ENCODE peak calls at places on chromosomes 16 and 17, in ten cellular contexts. One of them, this sample, is unnamed.
A peak's percentile ranks its signal among the peaks of the same experiment; 100 is the strongest.

GRCh38 chr16:4624827-4625616 is 396 bp downstream of the MGRN1 start:
- DNase-seq in psoas muscle: peak; percentile 70
- DNase-seq in right lobe of liver: peak; percentile 83
- DNase-seq in stomach: peak; percentile 72
- DNase-seq in lung: peak; percentile 78
- DNase-seq in colonic mucosa: peak; percentile 71
- DNase-seq in effector memory CD4-positive, alpha-beta T cell: peak; percentile 63
- DNase-seq in hepatocyte: peak; percentile 82
- DNase-seq in endothelial cell of umbilical vein: peak; percentile 74
- DNase-seq in fibroblast of lung: peak; percentile 67
- DNase-seq in this sample: peak; percentile 90

GRCh38 chr17:37083461-37083860 is 134.7 kb downstream of the AATF start:
- DNase-seq in psoas muscle: no peak
- DNase-seq in right lobe of liver: no peak
- DNase-seq in stomach: no peak
- DNase-seq in lung: no peak
- DNase-seq in colonic mucosa: no peak
- DNase-seq in effector memory CD4-positive, alpha-beta T cell: no peak
- DNase-seq in hepatocyte: no peak
- DNase-seq in endothelial cell of umbilical vein: no peak
- DNase-seq in fibroblast of lung: no peak
- DNase-seq in this sample: no peak

GRCh38 chr17:49076575-49077384 is 55.8 kb upstream of the B4GALNT2 start:
- DNase-seq in psoas muscle: no peak
- DNase-seq in right lobe of liver: no peak
- DNase-seq in stomach: no peak
- DNase-seq in lung: no peak
- DNase-seq in colonic mucosa: no peak
- DNase-seq in effector memory CD4-positive, alpha-beta T cell: no peak
- DNase-seq in hepatocyte: no peak
- DNase-seq in endothelial cell of umbilical vein: peak; percentile 88
- DNase-seq in fibroblast of lung: peak; percentile 91
- DNase-seq in this sample: no peak

GRCh38 chr17:15263680-15264079 is 1.4 kb downstream of the PMP22 start:
- DNase-seq in psoas muscle: no peak
- DNase-seq in right lobe of liver: no peak
- DNase-seq in stomach: no peak
- DNase-seq in lung: no peak
- DNase-seq in colonic mucosa: no peak
- DNase-seq in effector memory CD4-positive, alpha-beta T cell: no peak
- DNase-seq in hepatocyte: no peak
- DNase-seq in endothelial cell of umbilical vein: no peak
- DNase-seq in fibroblast of lung: no peak
- DNase-seq in this sample: no peak

GRCh38 chr17:78494961-78495330 is 82.2 kb downstream of the DNAH17 start:
- DNase-seq in psoas muscle: no peak
- DNase-seq in right lobe of liver: no peak
- DNase-seq in stomach: no peak
- DNase-seq in lung: no peak
- DNase-seq in colonic mucosa: no peak
- DNase-seq in effector memory CD4-positive, alpha-beta T cell: no peak
- DNase-seq in hepatocyte: no peak
- DNase-seq in endothelial cell of umbilical vein: no peak
- DNase-seq in fibroblast of lung: no peak
- DNase-seq in this sample: no peak

GRCh38 chr17:81142301-81143199 is 22.8 kb upstream of the PVALEF start:
- DNase-seq in psoas muscle: peak; percentile 81
- DNase-seq in right lobe of liver: peak; percentile 80
- DNase-seq in stomach: peak; percentile 87
- DNase-seq in lung: peak; percentile 79
- DNase-seq in colonic mucosa: peak; percentile 80
- DNase-seq in effector memory CD4-positive, alpha-beta T cell: peak; percentile 45
- DNase-seq in hepatocyte: peak; percentile 87
- DNase-seq in endothelial cell of umbilical vein: peak; percentile 80
- DNase-seq in fibroblast of lung: peak; percentile 56
- DNase-seq in this sample: peak; percentile 55

GRCh38 chr17:42679001-42679491 is 2.3 kb upstream of the PLEKHH3 start:
- DNase-seq in psoas muscle: no peak
- DNase-seq in right lobe of liver: no peak
- DNase-seq in stomach: peak; percentile 63
- DNase-seq in lung: peak; percentile 66
- DNase-seq in colonic mucosa: peak; percentile 75
- DNase-seq in effector memory CD4-positive, alpha-beta T cell: no peak
- DNase-seq in hepatocyte: peak; percentile 76
- DNase-seq in endothelial cell of umbilical vein: peak; percentile 28
- DNase-seq in fibroblast of lung: peak; percentile 45
- DNase-seq in this sample: peak; percentile 88

GRCh38 chr16:27639588-27640276 is 89.8 kb downstream of the KATNIP start:
- DNase-seq in psoas muscle: no peak
- DNase-seq in right lobe of liver: no peak
- DNase-seq in stomach: no peak
- DNase-seq in lung: no peak
- DNase-seq in colonic mucosa: peak; percentile 46
- DNase-seq in effector memory CD4-positive, alpha-beta T cell: no peak
- DNase-seq in hepatocyte: peak; percentile 66
- DNase-seq in endothelial cell of umbilical vein: peak; percentile 64
- DNase-seq in fibroblast of lung: peak; percentile 48
- DNase-seq in this sample: peak; percentile 50

GRCh38 chr16:2008631-2009301 is 855 bp downstream of the ZNF598 start:
- DNase-seq in psoas muscle: no peak
- DNase-seq in right lobe of liver: peak; percentile 72
- DNase-seq in stomach: no peak
- DNase-seq in lung: no peak
- DNase-seq in colonic mucosa: peak; percentile 52
- DNase-seq in effector memory CD4-positive, alpha-beta T cell: no peak
- DNase-seq in hepatocyte: no peak
- DNase-seq in endothelial cell of umbilical vein: peak; percentile 36
- DNase-seq in fibroblast of lung: no peak
- DNase-seq in this sample: peak; percentile 34

GRCh38 chr17:8160224-8160577 is 2.5 kb downstream of the VAMP2 start:
- DNase-seq in psoas muscle: peak; percentile 1
- DNase-seq in right lobe of liver: no peak
- DNase-seq in stomach: no peak
- DNase-seq in lung: no peak
- DNase-seq in colonic mucosa: no peak
- DNase-seq in effector memory CD4-positive, alpha-beta T cell: no peak
- DNase-seq in hepatocyte: no peak
- DNase-seq in endothelial cell of umbilical vein: no peak
- DNase-seq in fibroblast of lung: no peak
- DNase-seq in this sample: no peak

GRCh38 chr17:8156174-8156992 is 4.2 kb upstream of the PER1 start:
- DNase-seq in psoas muscle: peak; percentile 100
- DNase-seq in right lobe of liver: peak; percentile 100
- DNase-seq in stomach: peak; percentile 100
- DNase-seq in lung: peak; percentile 100
- DNase-seq in colonic mucosa: peak; percentile 100
- DNase-seq in effector memory CD4-positive, alpha-beta T cell: peak; percentile 100
- DNase-seq in hepatocyte: peak; percentile 100
- DNase-seq in endothelial cell of umbilical vein: peak; percentile 100
- DNase-seq in fibroblast of lung: peak; percentile 100
- DNase-seq in this sample: peak; percentile 100

GRCh38 chr17:8159459-8160223 is 3.1 kb downstream of the VAMP2 start:
- DNase-seq in psoas muscle: peak; percentile 12
- DNase-seq in right lobe of liver: no peak
- DNase-seq in stomach: no peak
- DNase-seq in lung: no peak
- DNase-seq in colonic mucosa: no peak
- DNase-seq in effector memory CD4-positive, alpha-beta T cell: no peak
- DNase-seq in hepatocyte: no peak
- DNase-seq in endothelial cell of umbilical vein: no peak
- DNase-seq in fibroblast of lung: no peak
- DNase-seq in this sample: no peak

GRCh38 chr17:8159032-8159400 is 3.7 kb downstream of the VAMP2 start:
- DNase-seq in psoas muscle: no peak
- DNase-seq in right lobe of liver: no peak
- DNase-seq in stomach: no peak
- DNase-seq in lung: no peak
- DNase-seq in colonic mucosa: no peak
- DNase-seq in effector memory CD4-positive, alpha-beta T cell: no peak
- DNase-seq in hepatocyte: no peak
- DNase-seq in endothelial cell of umbilical vein: no peak
- DNase-seq in fibroblast of lung: no peak
- DNase-seq in this sample: no peak

GRCh38 chr17:8158267-8159031 is 4.3 kb downstream of the VAMP2 start:
- DNase-seq in psoas muscle: peak; percentile 92
- DNase-seq in right lobe of liver: peak; percentile 89
- DNase-seq in stomach: peak; percentile 97
- DNase-seq in lung: peak; percentile 93
- DNase-seq in colonic mucosa: peak; percentile 98
- DNase-seq in effector memory CD4-positive, alpha-beta T cell: peak; percentile 84
- DNase-seq in hepatocyte: peak; percentile 94
- DNase-seq in endothelial cell of umbilical vein: peak; percentile 90
- DNase-seq in fibroblast of lung: peak; percentile 71
- DNase-seq in this sample: peak; percentile 85
- H3K4me1 ChIP-seq in psoas muscle: peaks cover 25% of the 10 kb centered on the region
- H3K4me1 ChIP-seq in right lobe of liver: peaks cover 21% of the 10 kb centered on the region
- H3K4me1 ChIP-seq in stomach: peaks cover 46% of the 10 kb centered on the region
- H3K4me1 ChIP-seq in lung: peaks cover 3% of the 10 kb centered on the region
- H3K4me1 ChIP-seq in colonic mucosa: peaks cover 17% of the 10 kb centered on the region
- H3K4me1 ChIP-seq in effector memory CD4-positive, alpha-beta T cell: peaks cover 51% of the 10 kb centered on the region
- H3K4me1 ChIP-seq in hepatocyte: peaks cover 31% of the 10 kb centered on the region
- H3K4me1 ChIP-seq in endothelial cell of umbilical vein: peaks cover 38% of the 10 kb centered on the region
- H3K4me1 ChIP-seq in fibroblast of lung: peaks cover 34% of the 10 kb centered on the region
- H3K4me1 ChIP-seq in this sample: peaks cover 18% of the 10 kb centered on the region

GRCh38 chr16:67169011-67169451 is 1.3 kb upstream of the NOL3 start:
- DNase-seq in psoas muscle: no peak
- DNase-seq in right lobe of liver: no peak
- DNase-seq in stomach: no peak
- DNase-seq in lung: no peak
- DNase-seq in colonic mucosa: peak; percentile 28
- DNase-seq in effector memory CD4-positive, alpha-beta T cell: no peak
- DNase-seq in hepatocyte: no peak
- DNase-seq in endothelial cell of umbilical vein: no peak
- DNase-seq in fibroblast of lung: no peak
- DNase-seq in this sample: no peak

GRCh38 chr16:67170168-67170947 is at the start of gene NOL3:
- DNase-seq in psoas muscle: peak; percentile 89
- DNase-seq in right lobe of liver: peak; percentile 94
- DNase-seq in stomach: peak; percentile 84
- DNase-seq in lung: peak; percentile 84
- DNase-seq in colonic mucosa: peak; percentile 89
- DNase-seq in effector memory CD4-positive, alpha-beta T cell: no peak
- DNase-seq in hepatocyte: peak; percentile 88
- DNase-seq in endothelial cell of umbilical vein: peak; percentile 88
- DNase-seq in fibroblast of lung: peak; percentile 80
- DNase-seq in this sample: peak; percentile 81

GRCh38 chr16:67170948-67171649 is 761 bp downstream of the NOL3 start:
- DNase-seq in psoas muscle: no peak
- DNase-seq in right lobe of liver: no peak
- DNase-seq in stomach: no peak
- DNase-seq in lung: no peak
- DNase-seq in colonic mucosa: peak; percentile 32
- DNase-seq in effector memory CD4-positive, alpha-beta T cell: no peak
- DNase-seq in hepatocyte: no peak
- DNase-seq in endothelial cell of umbilical vein: no peak
- DNase-seq in fibroblast of lung: peak; percentile 33
- DNase-seq in this sample: no peak

GRCh38 chr16:67167588-67167987 is 2.8 kb upstream of the NOL3 start:
- DNase-seq in psoas muscle: peak; percentile 12
- DNase-seq in right lobe of liver: no peak
- DNase-seq in stomach: no peak
- DNase-seq in lung: no peak
- DNase-seq in colonic mucosa: no peak
- DNase-seq in effector memory CD4-positive, alpha-beta T cell: no peak
- DNase-seq in hepatocyte: no peak
- DNase-seq in endothelial cell of umbilical vein: no peak
- DNase-seq in fibroblast of lung: no peak
- DNase-seq in this sample: no peak

GRCh38 chr16:67169642-67170167 is 633 bp upstream of the NOL3 start:
- DNase-seq in psoas muscle: no peak
- DNase-seq in right lobe of liver: no peak
- DNase-seq in stomach: no peak
- DNase-seq in lung: no peak
- DNase-seq in colonic mucosa: peak; percentile 58
- DNase-seq in effector memory CD4-positive, alpha-beta T cell: no peak
- DNase-seq in hepatocyte: peak; percentile 69
- DNase-seq in endothelial cell of umbilical vein: peak; percentile 35
- DNase-seq in fibroblast of lung: peak; percentile 17
- DNase-seq in this sample: no peak
- H3K27ac ChIP-seq in psoas muscle: peak overlapping the region; percentile 97
- H3K27ac ChIP-seq in right lobe of liver: peak overlapping the region; percentile 77
- H3K27ac ChIP-seq in stomach: peak overlapping the region; percentile 86
- H3K27ac ChIP-seq in lung: peak overlapping the region; percentile 70
- H3K27ac ChIP-seq in colonic mucosa: peak overlapping the region; percentile 38
- H3K27ac ChIP-seq in effector memory CD4-positive, alpha-beta T cell: no peak overlapping the region
- H3K27ac ChIP-seq in hepatocyte: peak overlapping the region; percentile 70
- H3K27ac ChIP-seq in endothelial cell of umbilical vein: peak overlapping the region; percentile 41
- H3K27ac ChIP-seq in fibroblast of lung: peak overlapping the region; percentile 52
- H3K27ac ChIP-seq in this sample: peak overlapping the region; percentile 77

GRCh38 chr17:45289316-45290268 is 27.2 kb downstream of the MAP3K14 start:
- DNase-seq in psoas muscle: no peak
- DNase-seq in right lobe of liver: no peak
- DNase-seq in stomach: peak; percentile 46
- DNase-seq in lung: no peak
- DNase-seq in colonic mucosa: no peak
- DNase-seq in effector memory CD4-positive, alpha-beta T cell: no peak
- DNase-seq in hepatocyte: no peak
- DNase-seq in endothelial cell of umbilical vein: no peak
- DNase-seq in fibroblast of lung: no peak
- DNase-seq in this sample: no peak

GRCh38 chr17:45287526-45288264 is 25.8 kb upstream of the SPATA32 start:
- DNase-seq in psoas muscle: no peak
- DNase-seq in right lobe of liver: no peak
- DNase-seq in stomach: no peak
- DNase-seq in lung: no peak
- DNase-seq in colonic mucosa: no peak
- DNase-seq in effector memory CD4-positive, alpha-beta T cell: no peak
- DNase-seq in hepatocyte: no peak
- DNase-seq in endothelial cell of umbilical vein: no peak
- DNase-seq in fibroblast of lung: no peak
- DNase-seq in this sample: no peak

GRCh38 chr17:45290269-45290765 is 26.5 kb downstream of the MAP3K14 start:
- DNase-seq in psoas muscle: no peak
- DNase-seq in right lobe of liver: no peak
- DNase-seq in stomach: no peak
- DNase-seq in lung: no peak
- DNase-seq in colonic mucosa: no peak
- DNase-seq in effector memory CD4-positive, alpha-beta T cell: no peak
- DNase-seq in hepatocyte: no peak
- DNase-seq in endothelial cell of umbilical vein: no peak
- DNase-seq in fibroblast of lung: no peak
- DNase-seq in this sample: no peak

GRCh38 chr17:45291170-45291805 is 25.5 kb downstream of the MAP3K14 start:
- DNase-seq in psoas muscle: no peak
- DNase-seq in right lobe of liver: no peak
- DNase-seq in stomach: no peak
- DNase-seq in lung: no peak
- DNase-seq in colonic mucosa: no peak
- DNase-seq in effector memory CD4-positive, alpha-beta T cell: no peak
- DNase-seq in hepatocyte: no peak
- DNase-seq in endothelial cell of umbilical vein: no peak
- DNase-seq in fibroblast of lung: no peak
- DNase-seq in this sample: no peak

GRCh38 chr17:45288825-45289224 is 26.9 kb upstream of the SPATA32 start:
- DNase-seq in psoas muscle: no peak
- DNase-seq in right lobe of liver: peak; percentile 53
- DNase-seq in stomach: peak; percentile 81
- DNase-seq in lung: no peak
- DNase-seq in colonic mucosa: no peak
- DNase-seq in effector memory CD4-positive, alpha-beta T cell: no peak
- DNase-seq in hepatocyte: no peak
- DNase-seq in endothelial cell of umbilical vein: no peak
- DNase-seq in fibroblast of lung: peak; percentile 36
- DNase-seq in this sample: no peak
- H3K4me1 ChIP-seq in psoas muscle: peaks cover 87% of the 10 kb centered on the region
- H3K4me1 ChIP-seq in right lobe of liver: peaks cover 62% of the 10 kb centered on the region
- H3K4me1 ChIP-seq in stomach: peaks cover 73% of the 10 kb centered on the region
- H3K4me1 ChIP-seq in lung: peaks cover 14% of the 10 kb centered on the region
- H3K4me1 ChIP-seq in colonic mucosa: peaks cover 10% of the 10 kb centered on the region
- H3K4me1 ChIP-seq in effector memory CD4-positive, alpha-beta T cell: peaks cover 7% of the 10 kb centered on the region
- H3K4me1 ChIP-seq in hepatocyte: peaks cover 34% of the 10 kb centered on the region
- H3K4me1 ChIP-seq in endothelial cell of umbilical vein: peaks cover 13% of the 10 kb centered on the region
- H3K4me1 ChIP-seq in fibroblast of lung: peaks cover 13% of the 10 kb centered on the region
- H3K4me1 ChIP-seq in this sample: no peaks in the 10 kb centered on the region

GRCh38 chr16:85460252-85460982 is 152.7 kb upstream of the GSE1 start:
- DNase-seq in psoas muscle: no peak
- DNase-seq in right lobe of liver: no peak
- DNase-seq in stomach: no peak
- DNase-seq in lung: no peak
- DNase-seq in colonic mucosa: peak; percentile 29
- DNase-seq in effector memory CD4-positive, alpha-beta T cell: no peak
- DNase-seq in hepatocyte: peak; percentile 34
- DNase-seq in endothelial cell of umbilical vein: no peak
- DNase-seq in fibroblast of lung: no peak
- DNase-seq in this sample: no peak
- H3K27ac ChIP-seq in psoas muscle: peak overlapping the region; percentile 46
- H3K27ac ChIP-seq in right lobe of liver: no peak overlapping the region
- H3K27ac ChIP-seq in stomach: peak overlapping the region; percentile 68
- H3K27ac ChIP-seq in lung: no peak overlapping the region
- H3K27ac ChIP-seq in colonic mucosa: peak overlapping the region; percentile 39
- H3K27ac ChIP-seq in effector memory CD4-positive, alpha-beta T cell: no peak overlapping the region
- H3K27ac ChIP-seq in hepatocyte: peak overlapping the region; percentile 81
- H3K27ac ChIP-seq in endothelial cell of umbilical vein: no peak overlapping the region
- H3K27ac ChIP-seq in fibroblast of lung: no peak overlapping the region
- H3K27ac ChIP-seq in this sample: no peak overlapping the region

This sample was measured in MM.1S.